ENCODE peak calls at places on chromosomes 7 and 10, in seven cellular contexts. E, X, A, Y, V, Z and L are unnamed samples.

GRCh38 chr10:101233863-101234262 is 4.6 kb upstream of the LBX1 start:
- DNase-seq in E (no peak), X (no peak), A (no peak), Y (no peak), V (no peak), Z (no peak), L (no peak)

GRCh38 chr7:41786943-41787342 is 84.1 kb upstream of the INHBA start:
- DNase-seq in E (no peak), X (peak; percentile 56), A (no peak), Y (no peak), V (no peak), Z (no peak), L (no peak)

GRCh38 chr10:98881789-98882188 is 353.9 kb downstream of the HPSE2 start:
- DNase-seq in E (no peak), X (no peak), A (no peak), Y (no peak), V (no peak), Z (no peak), L (no peak)

GRCh38 chr10:116521424-116522305 is 24.1 kb upstream of the PNLIP start:
- DNase-seq in E (peak; percentile 65), X (no peak), A (peak; percentile 62), Y (no peak), V (peak; percentile 17), Z (peak; percentile 61), L (no peak)

GRCh38 chr7:95794917-95795515 is 22.7 kb downstream of the DYNC1I1 start:
- DNase-seq in E (no peak), X (no peak), A (peak; percentile 43), Y (no peak), V (no peak), Z (peak; percentile 31), L (no peak)

GRCh38 chr10:34549001-34549400 is 266.1 kb downstream of the PARD3 start:
- DNase-seq in E (no peak), X (no peak), A (no peak), Y (no peak), V (no peak), Z (no peak), L (no peak)

GRCh38 chr7:26081627-26082026 is 70.4 kb upstream of the NFE2L3 start:
- DNase-seq in E (peak; percentile 71), X (no peak), A (no peak), Y (no peak), V (peak; percentile 38), Z (peak; percentile 72), L (no peak)

GRCh38 chr10:77391605-77392235 is 245.9 kb downstream of the KCNMA1 start:
- DNase-seq in E (peak; percentile 77), X (peak; percentile 67), A (peak; percentile 74), Y (peak; percentile 86), V (peak; percentile 83), Z (peak; percentile 91), L (no peak)

GRCh38 chr7:73699370-73700069 is 16.1 kb downstream of the BUD23 start:
- DNase-seq in E (no peak), X (no peak), A (no peak), Y (no peak), V (no peak), Z (peak; percentile 62), L (no peak)

GRCh38 chr10:112218960-112219359 is 35.4 kb upstream of the GPAM start:
- DNase-seq in E (no peak), X (no peak), A (no peak), Y (no peak), V (no peak), Z (no peak), L (no peak)

GRCh38 chr7:102220929-102221850 is 65.5 kb upstream of the SH2B2 start:
- DNase-seq in E (no peak), X (no peak), A (no peak), Y (no peak), V (no peak), Z (no peak), L (no peak)

GRCh38 chr10:14782691-14783363 is 8.1 kb upstream of the FAM107B start:
- DNase-seq in E (peak; percentile 82), X (no peak), A (peak; percentile 61), Y (no peak), V (peak; percentile 24), Z (peak; percentile 78), L (peak; percentile 55)

GRCh38 chr10:92897916-92898315 is 49.6 kb downstream of the EXOC6 start:
- DNase-seq in E (no peak), X (no peak), A (no peak), Y (no peak), V (no peak), Z (no peak), L (no peak)

GRCh38 chr7:124452176-124452575 is 313.4 kb downstream of the GPR37 start:
- DNase-seq in E (no peak), X (no peak), A (no peak), Y (no peak), V (no peak), Z (no peak), L (no peak)

GRCh38 chr7:124460053-124460445 is 305.5 kb downstream of the GPR37 start:
- DNase-seq in E (no peak), X (no peak), A (no peak), Y (no peak), V (no peak), Z (no peak), L (no peak)

GRCh38 chr7:124459101-124460052 is 306.2 kb downstream of the GPR37 start:
- DNase-seq in E (no peak), X (no peak), A (no peak), Y (no peak), V (no peak), Z (peak; percentile 26), L (no peak)

GRCh38 chr7:124457841-124458240 is 307.8 kb downstream of the GPR37 start:
- DNase-seq in E (no peak), X (no peak), A (no peak), Y (no peak), V (no peak), Z (no peak), L (no peak)

DNA sequence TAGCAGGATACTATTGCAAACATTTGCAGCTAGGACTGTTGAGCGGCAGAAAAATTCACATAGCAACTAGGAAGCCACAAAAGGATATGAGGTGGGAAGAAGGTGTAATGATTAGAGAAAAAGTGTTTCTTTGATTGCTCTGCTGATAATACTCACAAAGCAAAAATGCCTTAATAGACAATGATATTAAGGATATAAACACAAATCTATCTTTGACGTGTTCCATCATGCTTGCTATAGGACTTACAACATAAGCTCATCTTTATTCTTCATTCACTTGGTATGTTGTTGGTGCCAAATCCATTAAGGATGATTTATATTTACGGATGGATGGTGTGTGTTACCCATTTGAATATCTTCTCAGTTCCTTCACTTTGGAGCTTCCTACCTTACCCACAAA is 309.3 kb downstream of the GPR37 start:
- DNase-seq in E (no peak), X (no peak), A (no peak), Y (no peak), V (no peak), Z (no peak), L (no peak)
- H3K4me3 ChIP-seq in E (no peak overlapping the region), X (no peak overlapping the region), A (no peak overlapping the region), Y (no peak overlapping the region), V (no peak overlapping the region), Z (no peak overlapping the region), L (no peak overlapping the region)

GRCh38 chr10:79223346-79224048 is 123.8 kb upstream of the PPIF start:
- DNase-seq in E (no peak), X (peak; percentile 84), A (no peak), Y (no peak), V (peak; percentile 51), Z (peak; percentile 78), L (no peak)
- H3K27ac ChIP-seq in E (peak overlapping the region; percentile 35), X (peak overlapping the region; percentile 81), A (no peak overlapping the region), Y (peak overlapping the region; percentile 65), V (peak overlapping the region; percentile 65), Z (peak overlapping the region; percentile 73), L (peak overlapping the region; percentile 20)

GRCh38 chr10:3452683-3453388 is 280.3 kb upstream of the PITRM1 start:
- DNase-seq in E (no peak), X (no peak), A (no peak), Y (no peak), V (no peak), Z (peak; percentile 49), L (no peak)
- H3K4me3 ChIP-seq in E (no peak overlapping the region), X (no peak overlapping the region), A (no peak overlapping the region), Y (peak overlapping the region; percentile 19), V (no peak overlapping the region), Z (no peak overlapping the region), L (no peak overlapping the region)

DNA sequence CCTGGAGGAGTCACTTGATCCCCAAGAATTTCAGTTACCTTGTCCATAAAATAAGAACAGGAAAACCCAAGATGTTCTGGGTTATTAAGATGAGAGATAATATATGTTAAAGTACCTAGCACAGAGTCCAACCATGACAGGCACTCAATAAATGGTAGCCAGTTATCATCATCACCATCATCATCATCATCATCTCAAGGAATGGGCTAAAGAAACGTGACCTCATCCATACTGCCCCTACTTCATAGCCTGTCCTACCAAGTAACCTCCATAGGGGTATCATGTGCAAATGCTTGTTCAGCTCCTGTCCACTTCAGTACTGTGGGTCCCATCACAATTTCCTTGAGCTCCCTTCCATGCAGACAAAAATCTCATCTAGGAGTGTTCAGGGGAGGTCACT is 14.4 kb downstream of the FGFR2 start:
- DNase-seq in E (no peak), X (no peak), A (no peak), Y (no peak), V (no peak), Z (no peak), L (no peak)
- H3K27ac ChIP-seq in E (no peak overlapping the region), X (no peak overlapping the region), A (no peak overlapping the region), Y (no peak overlapping the region), V (no peak overlapping the region), Z (no peak overlapping the region), L (no peak overlapping the region)

DNA sequence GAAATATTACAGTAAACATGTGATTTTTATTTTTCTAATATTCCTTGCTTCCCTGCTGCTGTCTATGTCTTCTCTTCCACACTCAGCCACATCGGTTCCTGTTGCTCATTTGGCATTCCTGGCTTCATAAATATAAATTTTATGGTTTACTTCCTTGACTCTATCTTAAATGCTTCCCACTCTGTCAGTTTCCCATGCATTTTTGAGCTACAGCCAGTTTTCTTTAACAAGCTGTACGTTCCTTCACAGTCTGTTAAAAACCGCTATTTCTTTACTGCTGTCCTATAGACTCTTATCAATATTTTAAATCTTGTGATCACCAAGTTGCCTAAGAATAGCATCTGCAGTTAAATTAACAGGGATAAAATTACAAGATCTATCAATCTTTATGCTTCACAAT is 103.0 kb upstream of the RHOBTB1 start:
- DNase-seq in E (no peak), X (no peak), A (no peak), Y (no peak), V (no peak), Z (no peak), L (no peak)
- H3K4me3 ChIP-seq in E (no peak overlapping the region), X (no peak overlapping the region), A (no peak overlapping the region), Y (no peak overlapping the region), V (no peak overlapping the region), Z (no peak overlapping the region), L (no peak overlapping the region)